ENCODE peak calls at places on chromosomes 1 and 21, in eight cellular contexts. S is IMR-90, B is tibial nerve, D is lower leg skin, R is heart left ventricle, Z is stomach, G is sigmoid colon, L is ovary. T is an unnamed sample.

GRCh38 chr1:32180186-32181060 is 948 bp downstream of the TXLNA start:
- DNase-seq in D (no peak), S (peak), R (peak), Z (peak), G (peak), B (no peak), L (peak), T (peak)

GRCh38 chr1:180283098-180283497 is 53.0 kb downstream of the LHX4 start:
- DNase-seq in B (no peak), S (no peak), G (no peak), R (no peak), Z (no peak), D (no peak), L (no peak), T (no peak)

GRCh38 chr1:204992940-204993339 is 50.1 kb upstream of the CNTN2 start:
- DNase-seq in G (no peak), L (no peak), D (no peak), R (no peak), Z (no peak), B (no peak), S (no peak), T (no peak)

GRCh38 chr21:31222142-31222541 is 121.9 kb downstream of the TIAM1 start:
- DNase-seq in Z (no peak), B (no peak), R (no peak), D (no peak), G (no peak), S (peak), L (no peak), T (no peak)

GRCh38 chr1:210587547-210587946 is 258.8 kb downstream of the HHAT start:
- DNase-seq in L (no peak), Z (no peak), G (no peak), R (no peak), D (no peak), S (peak), B (no peak), T (no peak)

GRCh38 chr1:33792651-33793050 is 71.2 kb upstream of the HMGB4 start:
- DNase-seq in Z (no peak), B (no peak), S (no peak), R (no peak), L (no peak), G (no peak), D (no peak), T (no peak)

GRCh38 chr1:233662503-233663105 is 48.7 kb downstream of the KCNK1 start:
- DNase-seq in G (no peak), S (peak), D (no peak), B (no peak), Z (no peak), R (no peak), L (no peak), T (no peak)

GRCh38 chr1:21334214-21335087 is 44.2 kb upstream of the ECE1 start:
- DNase-seq in G (peak), B (peak), D (peak), Z (peak), S (peak), R (peak), L (peak), T (peak)

GRCh38 chr1:247110627-247111258 is 6.6 kb upstream of the ZNF669 start:
- DNase-seq in D (no peak), G (no peak), B (no peak), R (no peak), L (no peak), Z (no peak), S (peak), T (peak)

GRCh38 chr1:78146137-78146822 is 100.5 kb downstream of the GIPC2 start:
- DNase-seq in Z (no peak), R (no peak), D (no peak), B (no peak), G (no peak), S (no peak), L (no peak), T (no peak)

GRCh38 chr1:187718527-187718926 is 889.8 kb downstream of the PLA2G4A start:
- DNase-seq in L (no peak), Z (no peak), S (no peak), B (no peak), D (no peak), R (no peak), G (no peak), T (no peak)

GRCh38 chr1:69535490-69535889 is 32.2 kb upstream of the LRRC7 start:
- DNase-seq in G (no peak), D (no peak), B (no peak), Z (no peak), L (no peak), R (no peak), S (no peak), T (no peak)

GRCh38 chr1:115215110-115215509 is 122.9 kb downstream of the NGF start:
- DNase-seq in S (no peak), R (no peak), B (no peak), G (no peak), Z (no peak), D (no peak), L (no peak), T (no peak)

GRCh38 chr1:18929686-18930085 is 26.8 kb downstream of the IFFO2 start:
- DNase-seq in B (no peak), L (no peak), D (no peak), G (no peak), R (no peak), Z (no peak), S (peak), T (no peak)

GRCh38 chr1:76070538-76070937 is 4.0 kb upstream of the ST6GALNAC3 start:
- DNase-seq in L (no peak), G (no peak), Z (no peak), D (no peak), B (no peak), S (peak), R (no peak), T (no peak)

GRCh38 chr1:5223266-5223665 is 568.9 kb downstream of the AJAP1 start:
- DNase-seq in D (no peak), S (no peak), L (no peak), R (no peak), Z (no peak), B (no peak), G (no peak), T (no peak)

GRCh38 chr1:87956766-87957165 is 628.1 kb downstream of the LMO4 start:
- DNase-seq in L (no peak), G (no peak), S (peak), D (no peak), B (no peak), R (no peak), Z (no peak), T (no peak)

GRCh38 chr21:38821248-38821647 is 15.5 kb downstream of the ETS2 start:
- DNase-seq in Z (no peak), R (no peak), B (no peak), G (no peak), S (no peak), D (no peak), L (no peak), T (no peak)

GRCh38 chr1:31843506-31843905 is 27.7 kb upstream of the SPOCD1 start:
- DNase-seq in R (no peak), G (peak), S (peak), D (peak), B (no peak), Z (no peak), L (no peak), T (no peak)

GRCh38 chr1:179818743-179819173 is 58.8 kb downstream of the TOR1AIP2 start:
- DNase-seq in S (peak), D (no peak), L (peak), R (no peak), B (no peak), Z (no peak), G (peak), T (peak)

GRCh38 chr1:208510192-208510952 is 266.2 kb upstream of the PLXNA2 start:
- DNase-seq in S (no peak), G (no peak), L (no peak), R (no peak), B (no peak), D (no peak), Z (no peak), T (no peak)

GRCh38 chr1:29675481-29676263 is 439.4 kb downstream of the PTPRU start:
- DNase-seq in L (no peak), S (no peak), R (no peak), G (no peak), B (no peak), Z (peak), D (no peak), T (no peak)

GRCh38 chr21:29092102-29092959 is 18.9 kb upstream of the CCT8 start:
- DNase-seq in G (no peak), R (no peak), L (no peak), Z (no peak), S (peak), B (no peak), D (no peak), T (no peak)

GRCh38 chr1:79197421-79197820 is 190.9 kb upstream of the ADGRL4 start:
- DNase-seq in Z (no peak), B (no peak), D (no peak), R (no peak), L (no peak), G (no peak), S (peak), T (peak)
- TF ChIP-seq CTCF in Z (no peak), B (no peak), D (no peak), R (peak), L (no peak), G (no peak), S (peak), T (no peak)

DNA sequence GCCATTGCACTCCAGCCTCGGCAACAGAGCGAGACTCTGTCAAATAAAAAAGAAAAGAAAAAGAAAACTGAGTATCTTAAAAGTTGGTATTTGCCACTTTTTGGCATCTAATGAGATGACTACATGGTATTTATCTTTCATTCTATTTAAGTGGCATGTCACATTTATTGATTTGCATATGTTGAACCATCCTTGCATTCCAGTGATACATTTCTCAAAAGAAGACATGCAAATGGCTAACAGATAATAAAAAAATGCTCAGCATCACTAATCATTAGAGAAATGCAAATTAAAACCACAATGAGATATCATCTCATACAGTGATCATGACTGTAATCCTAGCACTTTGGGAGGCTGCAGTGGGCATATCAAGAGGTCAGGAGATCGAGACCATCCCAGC is 28.1 kb downstream of the SFPQ start:
- DNase-seq in R (no peak), D (no peak), B (no peak), S (no peak), Z (no peak), L (no peak), G (no peak), T (no peak)
- TF ChIP-seq POLR2A in R (no peak), D (no peak), B (no peak), S (no peak), Z (no peak), L (no peak), G (no peak), T (no peak)

DNA sequence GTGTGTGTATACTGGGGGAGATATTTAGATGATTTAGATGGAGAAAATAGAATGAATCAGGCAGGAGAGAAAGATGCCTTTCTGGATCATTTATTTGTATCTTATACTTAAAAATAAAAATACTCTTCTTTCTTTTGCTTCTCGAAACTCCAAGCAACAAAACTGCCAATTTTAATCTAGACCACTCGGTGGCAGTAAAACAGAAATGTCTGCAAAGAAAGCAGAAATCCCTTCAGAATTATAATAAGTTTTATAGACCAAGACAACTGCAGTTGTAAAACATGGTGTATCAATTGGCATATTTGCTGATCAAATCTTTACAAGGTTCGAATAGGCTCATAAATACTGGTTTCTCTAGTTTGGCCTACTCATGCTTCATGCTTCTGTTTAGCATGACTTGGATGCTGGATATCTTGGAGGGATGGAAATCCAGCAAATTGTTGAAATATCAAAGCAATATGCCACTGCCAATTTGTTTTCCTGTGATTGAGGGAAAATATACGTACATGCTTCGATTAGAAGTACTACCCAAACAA is 15.1 kb upstream of the C1orf87 start:
- DNase-seq in G (no peak), L (no peak), Z (no peak), B (no peak), D (no peak), R (no peak), S (no peak), T (no peak)
- TF ChIP-seq CTCF in G (no peak), L (no peak), Z (no peak), B (no peak), D (no peak), R (no peak), S (no peak), T (no peak)

DNA sequence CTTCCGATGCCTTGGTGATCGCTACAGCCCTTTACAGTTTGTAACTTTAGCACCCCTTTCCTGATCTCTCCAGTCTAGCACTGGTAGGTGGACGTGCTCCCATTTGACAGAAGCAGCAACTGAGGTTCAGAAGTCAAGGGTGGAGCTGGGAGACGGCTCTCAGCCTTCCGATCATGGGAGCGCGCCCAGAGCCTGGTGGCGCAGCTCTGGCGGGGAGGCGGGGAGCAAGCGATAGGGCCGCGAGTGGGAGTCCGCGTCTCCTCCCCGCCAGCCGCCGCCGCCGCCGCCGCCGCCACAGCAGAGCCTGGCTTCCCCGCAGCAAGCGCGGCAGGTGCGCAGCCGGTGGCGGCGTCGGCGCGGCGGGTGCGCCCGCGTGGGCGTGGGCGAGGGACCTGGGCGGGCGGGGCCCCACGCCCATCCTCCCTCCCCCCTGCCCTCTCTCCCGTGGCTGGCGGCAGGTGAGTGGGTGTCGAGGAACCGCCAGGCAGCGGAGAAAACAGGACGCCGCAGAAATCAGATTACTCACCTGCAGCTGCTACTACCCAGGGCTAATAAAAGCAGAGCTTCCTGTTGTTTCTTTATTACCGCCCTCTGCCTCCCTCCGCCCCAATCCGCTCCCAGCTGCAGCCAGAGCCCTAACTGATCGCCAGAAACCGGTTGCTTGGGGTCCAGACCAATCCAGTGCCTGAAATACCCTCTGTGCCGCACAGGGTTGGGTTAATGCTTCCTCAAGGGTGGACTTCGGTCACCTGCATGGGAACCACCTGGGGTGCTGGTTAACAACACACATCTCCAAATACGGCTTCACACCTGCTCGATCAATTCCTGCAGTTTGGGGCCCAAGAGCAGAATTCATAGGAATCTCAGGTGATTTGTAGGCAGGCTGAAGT is 60.2 kb upstream of the ID3 start:
- DNase-seq in G (no peak), D (no peak), S (peak), Z (peak), B (no peak), R (no peak), L (no peak), T (no peak)
- TF ChIP-seq POLR2A in G (no peak), D (no peak), S (no peak), Z (no peak), B (no peak), R (no peak), L (no peak), T (no peak)

DNA sequence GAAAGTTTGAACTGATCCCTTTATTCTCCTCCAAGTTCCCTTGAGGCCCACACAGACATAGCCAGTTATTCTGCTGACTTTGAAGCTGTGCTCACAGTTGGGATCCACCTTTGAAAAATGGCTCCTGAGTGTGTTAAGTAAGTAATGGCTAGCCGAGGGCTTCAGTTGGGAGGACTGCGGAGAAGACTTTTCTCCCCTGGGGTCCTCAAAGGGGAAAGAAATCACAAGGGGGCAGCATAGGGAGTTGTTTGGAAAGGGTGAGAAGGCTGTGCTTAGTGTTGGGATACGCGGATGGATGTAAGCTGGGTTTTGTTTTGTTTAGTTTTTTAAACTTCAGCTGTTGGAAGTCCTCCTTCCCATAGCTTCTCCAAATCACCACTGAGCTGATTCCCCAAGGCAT is 8.3 kb downstream of the PGM1 start:
- DNase-seq in S (no peak), L (no peak), D (no peak), B (no peak), R (no peak), Z (no peak), G (no peak), T (no peak)
- TF ChIP-seq CTCF in S (no peak), L (no peak), D (no peak), B (no peak), R (no peak), Z (no peak), G (no peak), T (no peak)

GRCh38 chr1:7477593-7477992 is 293.5 kb upstream of the VAMP3 start:
- DNase-seq in G (no peak), S (no peak), R (no peak), B (no peak), D (no peak), Z (no peak), L (no peak), T (no peak)
- TF ChIP-seq POLR2A in G (no peak), S (no peak), R (no peak), B (no peak), D (no peak), Z (no peak), L (no peak), T (no peak)

DNA sequence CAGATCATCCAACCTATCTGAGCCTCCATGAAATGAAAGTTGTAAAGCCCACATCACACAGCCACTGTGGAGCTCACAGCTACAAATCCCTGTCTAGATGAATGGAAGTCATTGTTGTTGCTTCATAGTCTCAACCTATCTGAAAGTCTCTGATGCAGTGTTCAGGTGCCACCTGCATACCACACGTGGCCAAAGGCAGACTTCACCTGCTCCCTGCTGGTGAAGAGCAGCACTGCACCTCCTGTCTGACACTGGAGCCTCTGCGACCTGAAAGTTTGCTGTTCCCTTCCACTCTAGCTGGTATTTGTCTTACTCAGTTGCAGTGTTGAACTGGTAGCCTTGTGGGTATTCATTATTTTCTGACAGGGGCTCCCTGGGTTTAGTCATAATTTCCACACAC is 18.4 kb downstream of the LORICRIN start:
- DNase-seq in B (no peak), D (no peak), S (no peak), Z (peak), G (no peak), L (no peak), R (no peak), T (peak)
- TF ChIP-seq CTCF in B (peak), D (no peak), S (peak), Z (no peak), G (no peak), L (no peak), R (no peak), T (peak)

DNA sequence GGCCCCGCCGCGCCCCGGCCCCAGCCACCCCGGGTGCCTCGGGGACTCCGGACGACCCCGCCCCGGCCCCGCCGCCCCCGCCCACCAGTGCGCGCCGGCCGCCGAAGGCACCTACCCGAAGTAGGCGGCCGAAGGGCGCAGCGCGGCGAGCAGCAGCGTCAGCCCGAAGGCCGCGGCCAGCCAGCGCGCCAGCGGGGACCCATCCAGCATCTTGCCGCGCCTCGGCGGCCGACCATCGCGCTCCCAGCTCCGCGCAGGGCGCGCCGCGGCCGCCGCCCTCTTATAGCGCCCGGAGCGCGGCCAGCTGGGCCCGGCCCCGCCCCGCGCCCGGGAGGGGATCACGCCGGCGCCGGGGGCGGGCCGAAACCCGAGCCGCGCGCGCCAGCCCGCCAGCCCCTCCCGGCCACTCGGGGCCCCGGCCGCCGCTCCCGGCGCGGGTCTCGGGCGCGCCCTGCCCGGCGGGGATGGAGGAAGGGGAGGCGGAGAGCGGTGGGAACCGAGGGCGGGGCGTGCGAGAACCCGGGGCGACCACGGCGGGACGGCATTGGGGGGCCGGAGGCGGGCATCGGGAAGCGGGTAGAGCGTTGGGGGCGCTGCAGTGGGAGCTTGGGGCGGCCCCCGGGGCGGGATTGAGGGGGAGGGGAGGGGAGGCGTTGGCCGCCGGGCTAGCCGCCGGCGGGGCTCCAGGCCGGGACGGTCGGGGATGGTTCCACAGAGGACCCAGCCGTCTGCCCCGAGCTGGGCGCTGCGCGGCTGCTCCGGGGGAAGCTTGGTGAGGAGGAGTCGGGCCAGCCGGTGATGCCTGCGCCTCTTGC is at the start of gene WNT9A:
- DNase-seq in G (peak), B (no peak), Z (peak), L (peak), R (peak), D (no peak), S (peak), T (peak)
- TF ChIP-seq POLR2A in G (no peak), B (peak), Z (no peak), L (peak), R (no peak), D (no peak), S (no peak), T (no peak)

DNA sequence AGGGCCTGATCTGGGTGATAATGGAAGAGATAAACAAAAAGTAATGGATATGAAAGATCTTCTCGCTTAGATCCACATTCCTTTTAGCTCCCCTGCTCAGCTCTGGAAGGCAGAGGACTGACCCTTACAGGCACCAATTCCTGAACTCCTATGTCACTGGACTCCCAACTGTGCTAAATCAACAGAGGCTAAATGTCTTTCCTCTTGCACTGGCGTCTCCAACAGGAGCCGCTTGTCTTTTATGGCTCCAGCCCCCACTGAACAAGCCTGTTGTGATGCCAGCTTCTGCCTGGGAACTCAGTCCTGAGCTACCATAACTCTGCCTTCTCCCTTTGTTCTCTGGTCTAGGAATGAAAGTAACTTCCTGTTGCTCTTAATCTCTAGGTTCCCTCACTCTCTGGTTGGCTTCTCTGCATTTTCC is 142.1 kb upstream of the COL11A1 start:
- DNase-seq in L (no peak), B (no peak), D (no peak), R (no peak), S (peak), G (no peak), Z (no peak), T (no peak)
- TF ChIP-seq CTCF in L (no peak), B (no peak), D (no peak), R (no peak), S (no peak), G (no peak), Z (no peak), T (no peak)